ENCODE peak calls at places on chromosomes 1 and 21, in nine cellular contexts. Y is Panc1, J is pancreas, R is lung, C is mammary epithelial cell, E is ovary, K is RWPE1, I is foreskin fibroblast, W is AG04450. Z is an unnamed sample.

GRCh38 chr1:59057211-59057694 is 239.6 kb upstream of the FGGY start:
- DNase-seq in J (peak), C (peak), K (peak), I (peak), R (peak), Y (no peak), W (peak), E (peak), Z (peak)

GRCh38 chr1:70864302-70864701 is 183.3 kb downstream of the PTGER3 start:
- DNase-seq in R (no peak), E (no peak), J (no peak), K (no peak), W (peak), C (no peak), Y (no peak), I (no peak), Z (no peak)

GRCh38 chr1:88920845-88921244 is 29.5 kb upstream of the GTF2B start:
- DNase-seq in I (no peak), Y (no peak), R (no peak), J (no peak), K (no peak), W (no peak), C (no peak), E (no peak), Z (no peak)

GRCh38 chr1:213761845-213762407 is 225.8 kb upstream of the PROX1 start:
- DNase-seq in I (no peak), E (no peak), Y (no peak), W (no peak), K (no peak), J (no peak), C (no peak), R (no peak), Z (no peak)

GRCh38 chr1:89996415-89997110 is 1.7 kb downstream of the ZNF326 start:
- DNase-seq in I (no peak), E (no peak), K (no peak), Y (no peak), R (no peak), C (no peak), W (no peak), J (no peak), Z (no peak)

GRCh38 chr1:44237721-44238457 is 24.6 kb downstream of the DMAP1 start:
- DNase-seq in K (peak), R (no peak), Y (no peak), C (no peak), W (no peak), J (no peak), I (peak), E (no peak), Z (no peak)

GRCh38 chr21:26849428-26850115 is 4.4 kb upstream of the ADAMTS1 start:
- DNase-seq in Y (no peak), C (peak), R (no peak), W (no peak), I (no peak), E (no peak), J (no peak), K (no peak), Z (no peak)

GRCh38 chr21:18743523-18743922 is 339.9 kb upstream of the TMPRSS15 start:
- DNase-seq in W (no peak), J (no peak), C (no peak), R (no peak), I (no peak), E (no peak), K (no peak), Y (no peak), Z (no peak)

GRCh38 chr1:183588827-183589226 is 1.4 kb downstream of the NCF2 start:
- DNase-seq in K (no peak), C (no peak), R (no peak), J (no peak), Y (no peak), I (no peak), W (no peak), E (no peak), Z (peak)

GRCh38 chr1:198919667-198920398 is 281.0 kb downstream of the PTPRC start:
- DNase-seq in I (no peak), J (no peak), Y (no peak), E (no peak), R (no peak), C (peak), W (no peak), K (no peak), Z (no peak)

GRCh38 chr1:40648928-40649591 is 16.4 kb downstream of the RIMS3 start:
- DNase-seq in J (no peak), W (no peak), C (no peak), Y (no peak), K (no peak), E (no peak), R (no peak), I (no peak), Z (no peak)

GRCh38 chr1:8348777-8349472 is 31.0 kb downstream of the SLC45A1 start:
- DNase-seq in W (peak), C (peak), E (peak), R (peak), Y (no peak), K (peak), I (peak), J (peak), Z (no peak)

GRCh38 chr1:174964261-174964984 is 35.3 kb upstream of the CACYBP start:
- DNase-seq in K (peak), J (no peak), Y (no peak), R (no peak), E (no peak), I (no peak), W (no peak), C (peak), Z (no peak)

GRCh38 chr1:235409045-235409820 is 42.0 kb downstream of the TBCE start:
- DNase-seq in Y (no peak), K (no peak), E (no peak), R (no peak), C (no peak), J (no peak), W (no peak), I (no peak), Z (no peak)

GRCh38 chr21:46020581-46020980 is 39.0 kb downstream of the COL6A1 start:
- DNase-seq in I (no peak), E (no peak), K (no peak), W (no peak), R (no peak), Y (no peak), J (no peak), C (no peak), Z (peak)

GRCh38 chr1:109617291-109617801 is 2.1 kb downstream of the GNAT2 start:
- DNase-seq in R (no peak), I (peak), E (no peak), K (peak), J (no peak), Y (no peak), C (peak), W (peak), Z (no peak)

GRCh38 chr1:244163131-244163530 is 112.0 kb downstream of the ZBTB18 start:
- DNase-seq in R (no peak), C (no peak), I (peak), E (no peak), W (no peak), Y (no peak), J (no peak), K (no peak), Z (no peak)

GRCh38 chr1:244231193-244231571 is 180.1 kb downstream of the ZBTB18 start:
- DNase-seq in C (peak), I (no peak), E (no peak), K (no peak), Y (no peak), R (no peak), J (peak), W (no peak), Z (no peak)

GRCh38 chr21:23101111-23101510 is 2102.9 kb downstream of the NCAM2 start:
- DNase-seq in C (no peak), K (no peak), J (peak), I (no peak), R (no peak), Y (no peak), W (no peak), E (no peak), Z (no peak)

GRCh38 chr1:121522061-121522759 is 337.4 kb downstream of the SRGAP2C start:
- DNase-seq in R (peak), C (no peak), K (no peak), W (no peak), Y (no peak), J (peak), I (no peak), E (no peak), Z (no peak)

GRCh38 chr1:163824006-163824405 is 502.3 kb downstream of the NUF2 start:
- DNase-seq in Y (no peak), J (no peak), C (peak), E (peak), K (peak), W (no peak), R (no peak), I (peak), Z (no peak)

GRCh38 chr21:16002872-16003466 is 273.2 kb downstream of the USP25 start:
- DNase-seq in E (no peak), C (no peak), R (no peak), J (no peak), I (peak), W (no peak), K (peak), Y (no peak), Z (no peak)

GRCh38 chr1:53115403-53116306 is 26.8 kb downstream of the SLC1A7 start:
- DNase-seq in Y (no peak), C (no peak), J (no peak), W (no peak), I (no peak), E (no peak), K (no peak), R (no peak), Z (no peak)

GRCh38 chr1:239098400-239099037 is 287.8 kb upstream of the CHRM3 start:
- DNase-seq in I (no peak), J (no peak), R (no peak), E (no peak), Y (no peak), K (no peak), W (no peak), C (no peak), Z (no peak)

GRCh38 chr1:245263701-245264100 is 108.9 kb downstream of the KIF26B start:
- DNase-seq in Y (no peak), J (no peak), I (no peak), C (no peak), R (no peak), E (no peak), K (no peak), W (no peak), Z (no peak)

GRCh38 chr1:33142483-33143065 is 39.3 kb downstream of the TRIM62 start:
- DNase-seq in E (no peak), J (no peak), Y (no peak), R (no peak), I (no peak), K (no peak), C (no peak), W (no peak), Z (no peak)

GRCh38 chr1:47984175-47984789 is 12.9 kb downstream of the TRABD2B start:
- DNase-seq in E (no peak), J (peak), Y (no peak), I (no peak), W (no peak), R (no peak), K (no peak), C (no peak), Z (no peak)

GRCh38 chr21:39183272-39184049 is at the start of gene PSMG1:
- DNase-seq in J (peak), E (peak), Y (peak), W (peak), R (peak), C (peak), I (peak), K (peak), Z (peak)

GRCh38 chr1:15584489-15585363 is at the start of gene AGMAT:
- DNase-seq in I (no peak), Y (no peak), E (no peak), J (peak), C (no peak), K (no peak), R (no peak), W (no peak), Z (no peak)

GRCh38 chr1:210233216-210233494 is 559 bp downstream of the SERTAD4 start:
- DNase-seq in C (no peak), Y (no peak), K (no peak), E (peak), W (no peak), J (no peak), I (no peak), R (no peak), Z (no peak)

GRCh38 chr1:154193821-154194220 is 1.9 kb upstream of the TPM3 start:
- DNase-seq in Y (no peak), I (peak), R (no peak), K (no peak), E (no peak), W (no peak), C (peak), J (peak), Z (peak)

GRCh38 chr1:54887665-54888071 is 673 bp upstream of the DHCR24 start:
- DNase-seq in K (peak), E (no peak), C (peak), J (no peak), Y (no peak), I (no peak), R (peak), W (no peak), Z (no peak)

GRCh38 chr1:4110888-4111287 is 210.8 kb upstream of the C1orf174 start:
- DNase-seq in J (no peak), C (no peak), W (no peak), K (no peak), R (no peak), Y (no peak), I (no peak), E (no peak), Z (no peak)

GRCh38 chr1:15354580-15354965 is 55.1 kb upstream of the EFHD2 start:
- DNase-seq in Y (no peak), R (no peak), E (no peak), J (no peak), I (peak), W (no peak), C (peak), K (no peak), Z (no peak)

GRCh38 chr1:189682591-189682990 is 795.1 kb downstream of the BRINP3 start:
- DNase-seq in K (no peak), R (no peak), C (no peak), Y (no peak), E (no peak), W (no peak), J (no peak), I (no peak), Z (no peak)

GRCh38 chr1:189681252-189681919 is 796.3 kb downstream of the BRINP3 start:
- DNase-seq in C (no peak), Y (no peak), R (no peak), E (no peak), W (no peak), K (no peak), J (no peak), I (no peak), Z (no peak)

GRCh38 chr1:189673223-189673622 is 804.4 kb downstream of the BRINP3 start:
- DNase-seq in Y (no peak), K (no peak), R (no peak), W (no peak), I (no peak), E (no peak), C (no peak), J (no peak), Z (no peak)

GRCh38 chr1:189678779-189679178 is 798.9 kb downstream of the BRINP3 start:
- DNase-seq in Y (no peak), I (no peak), R (no peak), W (no peak), E (no peak), K (no peak), J (no peak), C (no peak), Z (no peak)
- TF ChIP-seq CTCF in Y (peak), I (no peak), R (no peak), W (peak), E (no peak), K (no peak), J (no peak), C (peak), Z (no peak)

DNA sequence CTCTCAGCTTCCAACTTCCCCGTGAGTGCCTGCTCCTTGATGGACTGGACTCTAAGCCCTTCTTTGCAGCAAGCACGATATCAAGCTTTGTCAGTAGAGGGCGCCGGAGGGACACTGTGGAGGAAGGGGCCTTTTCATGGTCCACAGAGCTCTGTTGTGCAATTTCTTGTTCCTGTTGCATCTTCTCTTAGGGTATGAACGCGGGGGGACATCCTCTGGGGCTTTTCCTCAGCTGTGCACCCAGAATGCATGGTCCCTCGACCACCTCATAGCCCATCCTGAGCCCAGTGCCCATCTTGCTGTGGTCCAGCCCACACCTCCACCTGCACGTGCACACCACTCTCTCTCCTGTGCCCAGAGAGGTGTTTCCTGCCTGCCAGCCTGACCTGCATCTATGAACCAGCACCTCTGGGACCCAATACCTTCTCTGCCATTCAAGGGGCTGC is 556.8 kb downstream of the PTPRU start:
- DNase-seq in W (peak), I (peak), J (peak), K (peak), Y (peak), R (peak), E (peak), C (peak), Z (peak)
- TF ChIP-seq CTCF in W (peak), I (peak), J (peak), K (peak), Y (peak), R (peak), E (peak), C (peak), Z (no peak)

GRCh38 chr1:19495816-19496528 is 10.6 kb upstream of the CAPZB start:
- DNase-seq in E (peak), W (peak), J (no peak), K (no peak), C (no peak), I (peak), R (no peak), Y (no peak), Z (no peak)
- TF ChIP-seq CTCF in E (no peak), W (peak), J (no peak), K (no peak), C (no peak), I (no peak), R (no peak), Y (no peak), Z (no peak)

GRCh38 chr21:41861987-41862386 is 17.2 kb downstream of the PRDM15 start:
- DNase-seq in K (no peak), Y (no peak), W (no peak), E (no peak), R (no peak), I (no peak), C (no peak), J (no peak), Z (no peak)
- TF ChIP-seq CTCF in K (no peak), Y (no peak), W (no peak), E (no peak), R (no peak), I (no peak), C (no peak), J (no peak), Z (no peak)

GRCh38 chr21:42685954-42686500 is 32.6 kb downstream of the PDE9A start:
- DNase-seq in I (no peak), R (no peak), J (no peak), C (no peak), E (no peak), W (no peak), Y (no peak), K (no peak), Z (no peak)

GRCh38 chr21:42685036-42685435 is 31.6 kb downstream of the PDE9A start:
- DNase-seq in C (no peak), W (no peak), E (no peak), Y (no peak), I (no peak), K (no peak), R (no peak), J (no peak), Z (no peak)

GRCh38 chr21:42683371-42684108 is 30.1 kb downstream of the PDE9A start:
- DNase-seq in J (no peak), C (no peak), R (no peak), K (no peak), Y (no peak), W (no peak), E (no peak), I (no peak), Z (no peak)

GRCh38 chr21:42682661-42683060 is 29.2 kb downstream of the PDE9A start:
- DNase-seq in R (no peak), I (no peak), C (no peak), J (no peak), E (no peak), W (no peak), Y (no peak), K (no peak), Z (no peak)

GRCh38 chr21:42684109-42684916 is 30.9 kb downstream of the PDE9A start:
- DNase-seq in E (no peak), I (no peak), K (peak), Y (no peak), R (no peak), W (no peak), C (no peak), J (no peak), Z (no peak)
- TF ChIP-seq CTCF in E (no peak), I (no peak), K (no peak), Y (no peak), R (no peak), W (no peak), C (no peak), J (no peak), Z (no peak)

GRCh38 chr1:224173523-224173922 is 9.5 kb upstream of the DEGS1 start:
- DNase-seq in K (no peak), W (no peak), Y (no peak), I (no peak), J (no peak), C (peak), E (no peak), R (no peak), Z (no peak)
- TF ChIP-seq CTCF in K (no peak), W (no peak), Y (no peak), I (no peak), J (no peak), C (no peak), E (no peak), R (no peak), Z (no peak)

DNA sequence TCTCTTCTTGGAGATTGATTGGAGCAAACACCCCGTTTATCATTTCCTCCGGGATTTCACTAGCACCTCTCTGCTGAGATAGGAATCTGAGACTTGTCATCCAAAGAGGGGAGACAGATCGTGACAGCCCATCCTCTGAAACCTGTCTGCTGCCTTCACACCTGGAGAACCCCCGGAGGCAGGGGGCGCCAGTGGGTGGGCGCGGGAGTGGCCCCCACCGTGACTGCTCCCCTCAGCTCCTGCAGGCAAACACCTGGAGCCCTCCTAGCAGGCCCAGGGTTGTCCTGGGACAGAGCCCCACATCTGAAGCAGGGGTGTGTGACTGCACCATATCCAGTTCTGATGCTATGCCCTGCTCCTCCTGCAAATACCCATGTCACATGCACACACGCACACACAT is 209.5 kb upstream of the POU3F1 start:
- DNase-seq in C (no peak), W (no peak), R (no peak), I (no peak), K (no peak), Y (no peak), J (no peak), E (no peak), Z (no peak)
- TF ChIP-seq CTCF in C (no peak), W (no peak), R (no peak), I (no peak), K (no peak), Y (no peak), J (no peak), E (no peak), Z (no peak)